ENCODE peak calls at places on chromosomes 13 and 19, in five cellular contexts. T is tibial artery, E is ascending aorta, I is thoracic aorta, O is right atrium auricular region. W is an unnamed sample.

GRCh38 chr13:76707360-76707759 is 178.8 kb downstream of the KCTD12 start:
- DNase-seq in O (no peak), E (no peak), T (no peak), I (no peak), W (peak)

GRCh38 chr13:64074989-64075474 is 2659.4 kb upstream of the PCDH20 start:
- DNase-seq in T (peak), E (no peak), O (no peak), I (no peak), W (no peak)

GRCh38 chr19:343941-344624 is 513 bp downstream of the MIER2 start:
- DNase-seq in O (no peak), T (no peak), I (no peak), E (no peak), W (peak)

GRCh38 chr13:97339019-97339988 is 94.7 kb upstream of the RAP2A start:
- DNase-seq in I (peak), T (peak), O (peak), E (no peak), W (peak)

GRCh38 chr13:94239135-94239534 is 240.3 kb downstream of the DCT start:
- DNase-seq in T (no peak), I (no peak), E (no peak), O (no peak), W (peak)

GRCh38 chr19:51181913-51182419 is 39.9 kb downstream of the SIGLEC7 start:
- DNase-seq in T (no peak), I (no peak), O (no peak), E (no peak), W (no peak)

GRCh38 chr19:18905520-18906236 is 9.7 kb upstream of the CERS1 start:
- DNase-seq in E (no peak), I (no peak), T (no peak), O (no peak), W (no peak)

GRCh38 chr19:17830567-17831418 is 9.5 kb upstream of the INSL3 start:
- DNase-seq in O (no peak), E (no peak), T (no peak), I (no peak), W (peak)

GRCh38 chr19:13366529-13367143 is 139.6 kb downstream of the CACNA1A start:
- DNase-seq in T (no peak), I (no peak), E (no peak), O (no peak), W (peak)

GRCh38 chr19:10001899-10002298 is 8.4 kb downstream of the COL5A3 start:
- DNase-seq in I (no peak), O (no peak), E (no peak), T (no peak), W (no peak)

GRCh38 chr13:112928958-112929777 is 39.8 kb upstream of the MCF2L start:
- DNase-seq in I (no peak), O (no peak), T (no peak), E (no peak), W (peak)

GRCh38 chr13:36531746-36532486 is 99.6 kb downstream of the CCNA1 start:
- DNase-seq in E (no peak), O (no peak), I (no peak), T (no peak), W (peak)

GRCh38 chr13:99439048-99439447 is 62.2 kb upstream of the TM9SF2 start:
- DNase-seq in O (peak), E (no peak), I (no peak), T (no peak), W (no peak)

GRCh38 chr19:23415034-23415433 is 19.8 kb upstream of the ZNF91 start:
- DNase-seq in E (no peak), T (no peak), I (no peak), O (no peak), W (no peak)

GRCh38 chr13:97266328-97266727 is 44.2 kb downstream of the MBNL2 start:
- DNase-seq in T (no peak), E (no peak), O (peak), I (no peak), W (no peak)

GRCh38 chr19:39236527-39236926 is 8.3 kb downstream of the IFNL3 start:
- DNase-seq in T (no peak), O (no peak), E (no peak), I (no peak), W (no peak)

GRCh38 chr13:23744315-23744714 is 144.9 kb downstream of the MIPEP start:
- DNase-seq in E (no peak), O (no peak), I (no peak), T (no peak), W (no peak)

GRCh38 chr13:37791699-37792098 is 77.9 kb downstream of the TRPC4 start:
- DNase-seq in T (no peak), O (no peak), E (no peak), I (no peak), W (no peak)

GRCh38 chr13:100357764-100358163 is 230.8 kb downstream of the GGACT start:
- DNase-seq in I (no peak), T (no peak), O (no peak), E (no peak), W (no peak)

GRCh38 chr19:17390665-17391370 is 3.2 kb downstream of the CCDC194 start:
- DNase-seq in I (peak), E (peak), O (peak), T (peak), W (peak)

GRCh38 chr13:62250501-62251175 is 835.0 kb upstream of the PCDH20 start:
- DNase-seq in O (no peak), E (no peak), T (no peak), I (no peak), W (peak)

GRCh38 chr13:21971662-21972635 is 301.1 kb downstream of the FGF9 start:
- DNase-seq in I (no peak), O (no peak), T (no peak), E (no peak), W (no peak)

GRCh38 chr13:45936621-45937020 is 85.1 kb upstream of the SIAH3 start:
- DNase-seq in E (no peak), I (no peak), T (no peak), O (no peak), W (no peak)

GRCh38 chr19:42255766-42256750 is 1.1 kb upstream of the ERF start:
- DNase-seq in I (no peak), T (peak), E (no peak), O (no peak), W (peak)

GRCh38 chr19:57747472-57747807 is 825 bp downstream of the ZNF776 start:
- DNase-seq in O (no peak), T (no peak), I (no peak), E (no peak), W (no peak)

GRCh38 chr13:42924290-42924803 is 67.7 kb downstream of the EPSTI1 start:
- DNase-seq in I (no peak), T (no peak), E (no peak), O (no peak), W (no peak)

GRCh38 chr13:113952983-113953520 is 20.8 kb downstream of the C13orf46 start:
- DNase-seq in O (no peak), I (no peak), E (no peak), T (no peak), W (no peak)

GRCh38 chr13:86684402-86684801 is 885.2 kb upstream of the SLITRK6 start:
- DNase-seq in I (no peak), T (no peak), O (no peak), E (no peak), W (peak)

GRCh38 chr13:107669356-107669755 is 546.0 kb downstream of the LIG4 start:
- DNase-seq in I (no peak), E (no peak), O (no peak), T (no peak), W (peak)

GRCh38 chr19:31979949-31980670 is 365.3 kb upstream of the ZNF507 start:
- DNase-seq in I (no peak), E (no peak), O (no peak), T (no peak), W (no peak)

GRCh38 chr19:41206926-41207750 is 11.9 kb upstream of the AXL start:
- DNase-seq in T (peak), E (no peak), O (peak), I (peak), W (no peak)

GRCh38 chr13:75481176-75482069 is 546 bp downstream of the TBC1D4 start:
- DNase-seq in I (no peak), O (no peak), E (no peak), T (peak), W (peak)

GRCh38 chr13:31962661-31963345 is 68.8 kb upstream of the FRY start:
- DNase-seq in I (no peak), E (no peak), T (no peak), O (no peak), W (no peak)

GRCh38 chr13:33571618-33572017 is 246.3 kb upstream of the RFC3 start:
- DNase-seq in E (no peak), T (no peak), I (no peak), O (no peak), W (no peak)

GRCh38 chr19:40668991-40669614 is 21.3 kb downstream of the NUMBL start:
- DNase-seq in I (no peak), O (no peak), T (no peak), E (no peak), W (no peak)

GRCh38 chr19:47542030-47542475 is 27.2 kb upstream of the NAPA start:
- DNase-seq in I (no peak), O (no peak), T (no peak), E (no peak), W (no peak)

GRCh38 chr13:79246575-79246949 is 159.5 kb downstream of the RBM26 start:
- DNase-seq in E (no peak), O (no peak), T (no peak), I (no peak), W (no peak)

GRCh38 chr13:103282571-103283450 is 216.6 kb upstream of the SLC10A2 start:
- DNase-seq in T (no peak), O (no peak), I (no peak), E (no peak), W (peak)

GRCh38 chr13:113147206-113147605 is 11.2 kb upstream of the PROZ start:
- DNase-seq in I (no peak), E (no peak), T (no peak), O (peak), W (no peak)

DNA sequence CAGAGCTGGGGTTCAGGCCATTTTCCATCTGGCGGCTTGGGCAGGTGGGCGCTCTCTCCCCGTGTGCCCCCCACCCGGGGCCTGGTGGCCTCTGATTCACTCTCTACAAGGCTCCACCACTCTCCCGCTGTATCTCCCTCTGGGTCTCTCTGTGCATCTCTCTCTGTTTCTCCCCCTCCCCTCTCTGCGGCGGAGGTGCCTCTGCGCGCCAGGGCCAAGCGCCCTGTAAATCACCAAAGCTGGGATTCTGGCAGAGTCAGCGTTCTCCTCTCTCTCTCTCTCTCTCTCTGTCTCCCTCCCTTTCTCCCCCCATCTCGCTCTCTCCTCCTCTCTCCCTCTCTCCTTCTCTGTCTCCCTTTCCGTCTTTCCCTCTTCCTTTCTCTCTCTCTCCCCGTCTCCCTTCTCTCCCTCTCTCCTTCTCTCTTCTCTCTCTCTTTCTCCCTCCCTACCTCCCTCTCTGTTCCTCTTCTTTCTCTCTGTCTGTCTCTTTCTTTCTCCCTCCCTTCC is 3.9 kb downstream of the NFIC start:
- DNase-seq in I (no peak), O (no peak), E (no peak), T (no peak), W (no peak)
- H3K4me3 ChIP-seq in I (peak), O (peak), E (peak), T (peak), W (peak)

GRCh38 chr13:44437356-44438233 is 64.0 kb downstream of the SERP2 start:
- DNase-seq in T (no peak), I (no peak), O (no peak), E (no peak), W (peak)
- TF ChIP-seq CTCF in T (peak), I (peak), O (peak), E (peak), W (peak)

DNA sequence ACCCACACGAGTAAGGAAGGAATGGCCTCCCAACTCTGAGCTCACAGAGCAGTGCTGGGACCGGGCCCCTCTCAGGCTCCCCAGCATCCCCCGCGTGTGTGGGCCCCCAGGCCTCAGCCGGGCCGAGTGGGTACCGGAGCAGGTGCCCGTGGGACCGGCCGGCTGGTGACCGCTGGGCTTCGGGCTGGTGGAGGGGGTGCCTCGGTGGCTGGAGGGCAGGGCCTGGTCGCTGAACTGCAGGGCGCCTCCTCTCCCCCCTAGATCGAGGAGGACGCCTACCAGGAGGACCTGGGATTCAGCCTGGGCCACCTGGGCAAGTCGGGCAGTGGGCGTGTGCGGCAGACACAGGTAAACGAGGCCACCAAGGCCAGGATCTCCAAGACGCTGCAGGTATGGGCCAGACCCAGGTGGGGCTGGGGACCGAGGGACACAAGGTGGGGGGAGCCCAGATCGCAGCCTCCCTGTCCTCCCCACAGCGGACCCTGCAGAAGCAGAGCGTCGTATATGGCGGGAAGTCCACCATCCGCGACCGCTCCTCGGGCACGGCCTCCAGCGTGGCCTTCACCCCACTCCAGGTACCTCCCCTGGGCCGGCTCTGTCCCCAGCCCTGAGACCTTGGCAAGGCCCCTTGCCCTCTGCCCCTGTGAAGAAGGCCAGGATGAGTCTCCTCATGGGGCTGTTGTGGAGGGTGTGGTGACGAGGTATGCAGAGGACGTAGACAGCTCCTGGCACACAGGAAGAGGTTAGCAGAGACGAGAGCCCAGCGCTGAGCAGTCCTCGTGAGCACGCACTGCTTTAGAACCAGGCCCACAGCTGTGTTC is 8.6 kb upstream of the CNOT3 start:
- DNase-seq in E (no peak), I (no peak), T (no peak), O (no peak), W (no peak)
- H3K4me3 ChIP-seq in E (no peak), I (no peak), T (no peak), O (no peak), W (no peak)

DNA sequence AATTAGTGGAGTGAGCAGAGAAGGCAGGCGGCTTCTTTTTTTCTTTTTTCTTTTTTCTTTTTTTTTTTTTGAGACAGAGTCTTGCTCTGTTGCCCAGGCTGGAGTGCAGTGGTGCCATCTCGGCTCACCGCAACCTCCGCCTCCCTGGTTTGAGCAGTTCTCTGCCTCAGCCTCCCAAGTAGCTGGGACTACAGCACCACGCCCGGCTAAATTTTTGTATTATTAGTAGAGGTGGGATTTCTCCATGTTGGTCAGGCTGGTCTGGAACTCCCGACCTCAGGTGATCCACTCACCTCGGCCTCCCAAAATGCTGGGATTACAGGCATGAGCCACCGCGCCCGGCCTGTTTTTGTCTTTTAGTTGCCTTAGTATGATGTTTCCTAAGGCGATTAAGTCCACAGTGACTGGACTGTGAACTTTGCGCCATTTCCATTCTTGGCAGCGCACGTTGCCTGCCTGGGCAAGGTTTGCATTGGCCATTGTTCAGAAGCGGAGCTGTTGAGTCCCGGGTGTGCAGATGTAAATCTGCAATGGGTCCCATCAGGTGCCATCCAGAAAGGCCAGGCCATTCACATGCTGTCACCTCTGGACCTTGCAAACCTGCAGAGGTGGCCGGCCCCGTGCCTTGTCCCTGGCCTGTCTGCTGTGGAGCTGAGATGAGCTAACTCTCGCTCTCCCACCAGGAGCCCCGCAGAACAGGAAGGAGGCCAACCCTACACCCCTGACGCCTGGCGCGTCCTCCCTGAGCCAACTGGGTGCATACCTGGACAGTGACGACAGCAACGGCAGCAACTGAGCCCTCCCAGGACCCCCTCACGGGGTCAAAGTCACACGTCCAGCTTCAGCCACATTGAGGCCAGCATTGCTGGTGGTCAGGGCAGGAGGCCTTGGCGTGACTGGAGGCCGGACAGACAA is 10.9 kb upstream of the SHD start:
- DNase-seq in I (no peak), O (no peak), T (no peak), E (no peak), W (no peak)
- TF ChIP-seq CTCF in I (no peak), O (peak), T (no peak), E (no peak), W (no peak)

GRCh38 chr13:47572375-47572774 is 428.7 kb downstream of the SUCLA2 start:
- DNase-seq in O (no peak), I (no peak), E (no peak), T (no peak), W (no peak)
- H3K4me3 ChIP-seq in O (no peak), I (no peak), E (no peak), T (no peak), W (no peak)

GRCh38 chr19:6022570-6023049 is 44.7 kb upstream of the RANBP3 start:
- DNase-seq in T (no peak), I (no peak), O (no peak), E (no peak), W (no peak)
- TF ChIP-seq CTCF in T (no peak), I (no peak), O (peak), E (no peak), W (no peak)

DNA sequence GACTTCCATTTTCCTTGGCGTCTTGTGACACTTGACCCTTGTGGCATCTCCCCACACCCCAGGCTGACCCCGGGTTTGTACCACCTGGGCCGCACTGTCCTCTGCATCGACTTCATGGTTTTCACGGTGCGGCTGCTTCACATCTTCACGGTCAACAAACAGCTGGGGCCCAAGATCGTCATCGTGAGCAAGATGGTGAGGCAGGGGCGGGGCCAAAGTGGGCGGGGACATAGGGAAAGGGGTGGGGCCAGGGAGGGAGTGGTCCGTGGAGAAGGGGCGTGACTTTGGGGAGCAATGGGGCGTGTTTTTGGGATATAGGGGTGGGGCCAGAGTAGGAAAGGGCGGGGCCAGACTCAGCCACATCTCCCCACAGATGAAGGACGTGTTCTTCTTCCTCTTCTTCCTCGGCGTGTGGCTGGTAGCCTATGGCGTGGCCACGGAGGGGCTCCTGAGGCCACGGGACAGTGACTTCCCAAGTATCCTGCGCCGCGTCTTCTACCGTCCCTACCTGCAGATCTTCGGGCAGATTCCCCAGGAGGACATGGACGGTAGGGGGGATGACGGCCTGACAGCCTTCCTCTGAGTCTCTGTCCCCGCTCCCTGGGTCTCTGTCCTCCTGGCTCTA is 42.8 kb downstream of the TRPM4 start:
- DNase-seq in E (no peak), T (no peak), O (no peak), I (no peak), W (no peak)
- H3K4me3 ChIP-seq in E (no peak), T (no peak), O (no peak), I (no peak), W (no peak)

DNA sequence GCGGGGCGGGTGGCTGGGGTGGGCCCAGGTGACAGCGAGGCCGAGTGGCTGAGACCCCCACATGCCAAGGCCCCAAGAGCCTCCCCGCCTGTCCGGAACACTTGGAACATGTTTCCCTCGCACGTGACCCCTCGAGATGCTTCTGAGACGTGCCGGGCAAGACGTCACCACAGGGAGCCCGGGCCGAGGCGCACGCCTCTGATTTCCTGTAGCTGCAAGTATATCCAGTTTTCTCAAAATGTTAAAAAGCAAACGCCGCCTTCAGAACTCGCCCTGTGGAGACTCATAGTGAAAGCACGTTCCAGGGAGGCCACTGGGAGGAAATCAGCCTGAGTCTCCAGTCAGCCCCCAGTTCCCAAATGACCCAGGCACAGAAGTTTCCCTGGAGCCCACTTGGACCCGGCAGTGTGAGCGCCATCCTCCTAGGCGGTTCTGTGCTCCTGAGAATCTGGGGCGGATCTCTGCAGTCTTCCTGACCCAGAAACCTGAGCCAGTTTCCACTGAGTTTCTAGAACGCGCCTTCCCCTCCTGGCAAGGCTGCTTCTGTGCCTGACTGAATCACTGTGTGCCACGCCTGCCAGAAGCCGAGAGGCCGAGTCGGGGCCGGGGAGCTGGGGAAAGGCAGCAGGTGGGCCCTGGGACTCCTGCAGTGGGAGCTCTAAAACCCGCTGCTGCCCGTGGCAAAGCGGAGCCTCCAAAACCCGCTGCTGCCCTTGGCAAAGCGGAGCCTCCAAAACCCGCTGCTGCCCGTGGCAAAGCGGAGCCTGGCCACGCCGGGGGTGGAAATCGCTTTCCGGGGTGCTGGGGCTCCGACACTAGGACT is 179.3 kb downstream of the KDM4B start:
- DNase-seq in T (peak), I (peak), E (no peak), O (no peak), W (peak)
- TF ChIP-seq CTCF in T (no peak), I (no peak), E (no peak), O (no peak), W (no peak)

W was measured in astrocyte of the spinal cord.